ENCODE peak calls at places on chromosomes 7 and 10, in six cellular contexts. N, A, K, S, X and Y are unnamed samples.

GRCh38 chr7:134548877-134549276 is at the start of gene AKR1B15:
- DNase-seq in K (no peak), A (peak), N (no peak), S (no peak), X (peak), Y (peak)

GRCh38 chr10:70918851-70919530 is 30.6 kb upstream of the PCBD1 start:
- DNase-seq in K (no peak), X (no peak), N (no peak), A (no peak), S (no peak), Y (no peak)

GRCh38 chr7:39741942-39742623 is 118.7 kb downstream of the RALA start:
- DNase-seq in K (peak), S (no peak), X (no peak), A (no peak), N (peak), Y (peak)

GRCh38 chr7:25272265-25272664 is 44.0 kb upstream of the NPVF start:
- DNase-seq in X (no peak), N (no peak), K (no peak), A (no peak), S (no peak), Y (no peak)

GRCh38 chr10:932589-932988 is 1.1 kb upstream of the LARP4B start:
- DNase-seq in N (no peak), S (no peak), A (no peak), K (no peak), X (no peak), Y (no peak)

GRCh38 chr7:54869513-54869912 is 110.5 kb upstream of the SEC61G start:
- DNase-seq in A (no peak), X (no peak), S (no peak), N (no peak), K (no peak), Y (no peak)

GRCh38 chr10:34288634-34289033 is 526.5 kb downstream of the PARD3 start:
- DNase-seq in K (no peak), A (no peak), S (no peak), X (no peak), N (no peak), Y (no peak)

GRCh38 chr10:36629476-36629875 is 495.9 kb upstream of the ANKRD30A start:
- DNase-seq in A (no peak), S (no peak), X (no peak), N (no peak), K (no peak), Y (no peak)

GRCh38 chr7:81515009-81515408 is 254.8 kb downstream of the HGF start:
- DNase-seq in A (no peak), S (no peak), N (no peak), K (no peak), X (no peak), Y (no peak)

GRCh38 chr7:69517985-69518731 is 80.1 kb upstream of the AUTS2 start:
- DNase-seq in K (no peak), S (no peak), N (peak), A (no peak), X (no peak), Y (no peak)

GRCh38 chr7:45001138-45001694 is 1.2 kb downstream of the CCM2 start:
- DNase-seq in A (no peak), N (no peak), K (peak), S (no peak), X (no peak), Y (no peak)

GRCh38 chr7:38881947-38882684 is 26.9 kb downstream of the VPS41 start:
- DNase-seq in K (no peak), X (no peak), N (no peak), A (no peak), S (no peak), Y (no peak)

GRCh38 chr7:36096460-36097095 is 56.5 kb upstream of the EEPD1 start:
- DNase-seq in A (no peak), K (no peak), N (no peak), X (no peak), S (peak), Y (no peak)

GRCh38 chr7:27186450-27187157 is 1.6 kb upstream of the HOXA11 start:
- DNase-seq in S (no peak), N (no peak), A (no peak), K (no peak), X (no peak), Y (no peak)

DNA sequence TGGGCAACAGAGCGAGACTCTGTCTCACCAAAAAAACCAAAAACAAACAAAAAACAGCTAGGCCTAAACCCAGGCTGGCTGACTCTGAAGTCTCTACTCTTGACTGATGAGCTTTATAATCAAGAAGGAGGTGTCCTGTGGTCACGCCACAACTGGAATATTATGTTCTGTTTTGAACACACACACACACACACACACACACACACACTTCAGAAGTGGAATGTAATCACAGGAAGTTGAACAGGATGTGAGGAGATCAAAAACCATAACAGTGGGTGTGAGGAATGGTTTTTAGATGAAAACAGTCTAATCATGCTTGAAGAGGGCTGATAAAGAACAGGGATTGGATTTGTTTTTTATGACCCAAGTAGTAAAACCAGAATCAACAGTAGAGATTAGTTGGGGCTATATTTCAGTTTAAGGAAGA is 51.1 kb upstream of the IL6 start:
- DNase-seq in X (no peak), N (no peak), K (no peak), A (no peak), S (no peak), Y (no peak)
- TF ChIP-seq POLR2A in X (no peak), N (no peak), K (no peak), A (no peak), S (no peak), Y (no peak)

DNA sequence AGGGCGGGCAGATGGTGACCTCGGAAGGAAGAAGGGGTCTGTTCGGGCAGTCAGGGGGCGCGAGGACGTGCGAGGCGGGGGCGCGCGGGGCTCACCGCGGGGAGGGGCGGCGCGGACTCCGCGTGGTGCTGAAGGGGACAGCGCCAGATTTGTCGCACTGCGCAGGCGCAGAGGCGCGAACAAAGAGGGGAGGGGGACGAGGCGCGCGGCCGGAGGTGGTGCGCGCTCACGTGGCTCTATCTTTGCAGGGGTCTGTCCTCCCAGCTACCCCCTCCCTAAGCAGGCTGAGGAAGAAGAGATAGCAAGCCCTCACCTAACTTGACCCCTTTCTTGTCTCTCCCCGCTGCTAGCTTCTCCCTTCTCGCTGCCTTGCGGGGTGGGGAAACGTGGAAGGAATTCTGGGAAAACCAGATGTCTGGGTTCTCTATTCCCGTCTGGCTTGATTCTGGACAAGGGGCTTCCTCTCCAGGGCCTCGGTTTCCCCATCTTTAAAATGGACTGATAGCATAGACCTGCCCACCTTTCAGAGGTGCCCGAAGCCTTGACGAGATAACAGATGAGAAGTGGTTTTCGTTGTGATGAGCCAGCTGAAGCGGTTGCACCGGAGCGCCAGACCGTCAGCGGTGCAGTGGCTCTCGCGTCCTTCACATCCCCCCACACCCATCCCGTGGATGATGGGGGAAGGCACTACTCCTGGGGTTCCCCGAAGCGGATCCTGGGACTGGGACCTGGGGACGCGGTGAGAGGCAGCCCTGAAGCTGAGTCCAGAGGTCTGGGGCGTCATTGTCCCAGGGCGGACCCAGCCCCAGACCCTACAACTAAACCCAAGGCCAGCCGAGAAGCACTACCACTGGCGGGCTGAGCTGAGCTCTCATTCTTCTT is 834 bp upstream of the FBXL15 start:
- DNase-seq in K (peak), A (no peak), X (no peak), N (peak), S (peak), Y (peak)
- TF ChIP-seq TAF1 in K (no peak), A (no peak), X (no peak), N (no peak), S (peak), Y (no peak)

GRCh38 chr10:76197293-76197692 is 765.9 kb downstream of the LRMDA start:
- DNase-seq in N (no peak), K (no peak), A (no peak), X (no peak), S (no peak), Y (no peak)

GRCh38 chr10:76205361-76205760 is 773.9 kb downstream of the LRMDA start:
- DNase-seq in S (no peak), X (no peak), N (no peak), K (no peak), A (no peak), Y (no peak)

GRCh38 chr10:76206797-76207352 is 775.5 kb downstream of the LRMDA start:
- DNase-seq in K (no peak), N (no peak), X (peak), A (no peak), S (no peak), Y (no peak)

GRCh38 chr10:76202777-76203176 is 771.4 kb downstream of the LRMDA start:
- DNase-seq in A (no peak), N (no peak), X (no peak), K (no peak), S (no peak), Y (no peak)

DNA sequence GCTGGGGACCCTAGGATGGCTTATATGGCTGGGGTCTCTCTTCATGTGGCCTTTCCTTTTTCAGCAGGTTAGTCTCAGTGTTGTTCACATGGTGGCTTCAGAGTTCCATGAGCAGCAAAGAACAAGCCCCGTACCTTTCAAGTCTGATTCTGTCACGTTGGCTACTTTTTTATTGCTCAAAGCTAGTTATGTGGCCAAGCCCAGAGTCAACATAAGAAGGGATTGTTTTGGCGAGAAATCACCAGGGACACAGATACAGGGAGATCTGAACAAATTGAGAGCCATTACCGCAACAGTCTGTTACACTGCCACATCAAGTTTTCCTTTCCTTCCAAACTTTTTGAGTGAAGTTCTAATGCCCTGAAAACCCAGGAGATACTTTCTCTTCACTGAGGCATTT is 770.5 kb downstream of the LRMDA start:
- DNase-seq in K (no peak), A (no peak), N (no peak), S (no peak), X (no peak), Y (no peak)
- TF ChIP-seq POLR2AphosphoS5 in K (no peak), A (no peak), N (no peak), S (no peak), X (no peak), Y (no peak)

GRCh38 chr10:73094986-73095478 is 1.6 kb downstream of the P4HA1 start:
- DNase-seq in N (no peak), S (no peak), A (no peak), K (no peak), X (no peak), Y (no peak)

GRCh38 chr10:73094249-73094850 is 2.3 kb downstream of the P4HA1 start:
- DNase-seq in A (no peak), X (no peak), N (no peak), K (peak), S (no peak), Y (no peak)

GRCh38 chr10:73096452-73097304 is at the start of gene P4HA1:
- DNase-seq in A (peak), K (peak), S (peak), X (peak), N (peak), Y (peak)

GRCh38 chr10:73096041-73096451 is 620 bp downstream of the P4HA1 start:
- DNase-seq in K (peak), A (no peak), S (no peak), N (peak), X (no peak), Y (peak)

DNA sequence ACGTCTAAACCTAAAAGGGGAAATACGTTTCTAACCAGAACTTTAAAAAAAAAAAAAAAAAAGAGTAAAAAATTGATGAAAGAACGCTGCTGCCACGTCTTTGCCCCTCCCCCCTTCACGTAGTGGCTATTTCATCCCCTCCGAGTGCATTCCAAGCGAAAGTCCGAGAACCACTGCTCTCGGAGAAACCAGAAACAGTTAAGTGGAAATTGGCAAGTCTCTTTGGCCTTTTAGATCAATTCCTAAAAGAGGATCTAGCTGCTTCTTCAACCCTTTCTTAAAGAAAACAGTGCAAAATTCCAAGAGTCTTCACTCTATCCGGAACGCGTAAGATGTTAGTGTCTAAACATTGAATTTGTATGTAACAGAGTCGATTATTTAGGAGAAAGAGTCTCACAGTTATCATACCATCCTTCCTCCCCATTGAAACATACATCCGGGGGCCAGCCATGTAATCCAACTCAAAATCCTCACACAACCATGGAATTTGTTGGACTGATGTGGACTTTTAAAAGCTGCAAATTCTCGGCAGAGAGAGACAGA is 1.1 kb downstream of the P4HA1 start:
- DNase-seq in S (peak), K (peak), X (no peak), A (no peak), N (no peak), Y (no peak)
- TF ChIP-seq POLR2A in S (peak), K (no peak), X (no peak), A (no peak), N (no peak), Y (no peak)

GRCh38 chr7:2904202-2904601 is 60.1 kb upstream of the GNA12 start:
- DNase-seq in S (no peak), X (no peak), K (no peak), N (no peak), A (no peak), Y (no peak)

GRCh38 chr7:2906197-2906931 is 62.3 kb upstream of the GNA12 start:
- DNase-seq in S (no peak), X (no peak), N (no peak), A (no peak), K (no peak), Y (no peak)

GRCh38 chr7:2905500-2905899 is 61.4 kb upstream of the GNA12 start:
- DNase-seq in X (no peak), K (no peak), A (no peak), S (no peak), N (no peak), Y (no peak)

GRCh38 chr7:2905027-2905426 is 60.9 kb upstream of the GNA12 start:
- DNase-seq in N (no peak), A (no peak), X (no peak), K (no peak), S (no peak), Y (no peak)

DNA sequence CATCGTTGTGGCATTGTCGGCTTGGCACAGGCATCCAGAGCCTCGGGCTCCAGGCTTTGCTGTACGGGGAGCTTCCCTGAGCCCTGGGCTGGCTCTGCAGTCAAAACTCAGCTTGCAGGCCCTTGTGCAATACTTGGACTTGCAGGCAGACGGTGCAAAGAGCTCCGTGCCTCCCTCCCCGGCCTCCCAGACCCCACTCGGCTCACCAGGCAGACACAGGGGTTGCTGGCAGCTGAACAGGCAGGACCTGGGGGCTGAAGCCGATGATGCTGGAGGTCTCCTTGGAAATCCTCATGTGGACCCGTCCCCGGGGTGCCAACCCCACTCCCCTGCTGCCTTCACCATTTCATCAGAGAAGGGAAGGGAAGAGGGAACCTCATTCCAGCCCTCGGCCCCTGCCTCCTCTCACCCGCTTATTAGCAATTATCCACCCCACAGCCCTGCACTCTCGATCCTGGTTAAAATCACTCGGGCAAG is 59.6 kb upstream of the GNA12 start:
- DNase-seq in S (peak), K (no peak), N (no peak), A (no peak), X (no peak), Y (no peak)
- TF ChIP-seq TAF1 in S (no peak), K (no peak), N (no peak), A (no peak), X (no peak), Y (no peak)

DNA sequence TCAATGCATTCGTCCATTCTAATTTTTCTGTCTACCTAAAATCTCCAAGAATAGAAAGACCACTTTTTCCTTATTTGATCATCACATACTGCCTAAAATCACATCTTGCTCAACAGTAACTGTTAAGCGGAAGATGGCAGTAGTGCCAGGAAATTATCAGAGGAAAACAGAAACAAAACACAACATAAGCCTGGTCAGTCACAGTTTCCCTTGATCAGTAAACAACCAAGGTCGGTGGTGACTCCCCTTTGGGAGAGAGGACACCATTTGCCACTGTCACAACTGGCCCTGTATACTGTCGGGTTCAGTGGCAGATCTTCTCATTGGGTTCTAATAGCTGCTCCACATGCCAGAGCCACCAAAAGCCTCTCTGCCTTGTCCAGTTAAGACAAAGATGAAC is 106.6 kb downstream of the PLXNA4 start:
- DNase-seq in A (no peak), S (no peak), K (no peak), N (no peak), X (no peak), Y (no peak)
- TF ChIP-seq POLR2AphosphoS5 in A (no peak), S (no peak), K (no peak), N (no peak), X (no peak), Y (no peak)

GRCh38 chr7:96321670-96322372 is at the start of gene SLC25A13:
- DNase-seq in X (peak), A (peak), N (no peak), S (peak), K (peak), Y (peak)
- TF ChIP-seq POLR2A in X (peak), A (peak), N (peak), S (peak), K (peak), Y (peak)

GRCh38 chr7:17996442-17997223 is 31.0 kb downstream of the PRPS1L1 start:
- DNase-seq in K (no peak), X (no peak), A (no peak), S (no peak), N (no peak), Y (no peak)
- TF ChIP-seq TAF1 in K (no peak), X (no peak), A (no peak), S (no peak), N (no peak), Y (no peak)

GRCh38 chr10:9668411-9668810 is 1349.3 kb upstream of the CELF2 start:
- DNase-seq in A (no peak), N (no peak), K (no peak), S (no peak), X (no peak), Y (no peak)

DNA sequence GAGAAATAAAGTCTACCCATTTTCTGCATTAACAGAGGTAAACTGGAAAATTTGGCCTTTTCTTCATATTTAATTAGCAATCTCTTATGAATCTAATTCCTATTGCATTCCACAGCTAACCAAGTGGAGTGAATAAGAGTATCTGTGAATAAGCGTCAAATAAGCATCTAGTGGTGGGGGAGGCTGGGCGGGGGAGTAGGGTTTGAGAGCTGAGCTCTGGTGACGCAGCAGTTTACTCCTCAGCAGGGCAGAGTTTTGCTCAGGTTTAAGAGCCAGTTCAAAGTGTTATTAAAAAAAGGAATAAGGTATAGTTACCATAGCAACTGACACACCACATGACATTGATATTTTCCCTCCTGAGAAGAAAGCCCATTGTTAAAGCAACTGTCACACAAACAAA is 1346.8 kb upstream of the CELF2 start:
- DNase-seq in K (no peak), X (no peak), N (no peak), S (no peak), A (no peak), Y (no peak)
- TF ChIP-seq POLR2AphosphoS5 in K (no peak), X (no peak), N (no peak), S (no peak), A (no peak), Y (no peak)